ENCODE peak calls at places on chromosomes 4 and X, in nine cellular contexts. T, O, U, J, X, K, Q, L and C are unnamed samples.

GRCh38 chrX:68018248-68019203 is 414.8 kb downstream of the OPHN1 start:
- DNase-seq in T (peak; percentile 37), O (no peak), U (peak; percentile 21), J (no peak), X (no peak), K (peak; percentile 1), Q (peak; percentile 86), L (peak; percentile 28), C (peak; percentile 40)

GRCh38 chr4:150569384-150569987 is 12.5 kb upstream of the MAB21L2 start:
- DNase-seq in T (peak; percentile 82), O (no peak), U (no peak), J (no peak), X (peak; percentile 87), K (peak; percentile 43), Q (no peak), L (peak; percentile 65), C (peak; percentile 38)

GRCh38 chr4:158170691-158171455 is 2.0 kb downstream of the GASK1B start:
- DNase-seq in T (no peak), O (no peak), U (no peak), J (peak; percentile 84), X (no peak), K (no peak), Q (peak; percentile 76), L (no peak), C (peak; percentile 60)

GRCh38 chr4:26263165-26263564 is 57.6 kb upstream of the RBPJ start:
- DNase-seq in T (peak; percentile 9), O (no peak), U (no peak), J (no peak), X (no peak), K (no peak), Q (peak; percentile 63), L (no peak), C (no peak)

GRCh38 chrX:73561791-73562190 is 1.2 kb upstream of the CHIC1 start:
- DNase-seq in T (no peak), O (no peak), U (no peak), J (no peak), X (peak; percentile 35), K (no peak), Q (no peak), L (peak; percentile 44), C (peak; percentile 51)

GRCh38 chrX:130024127-130024526 is 41.7 kb downstream of the BCORL1 start:
- DNase-seq in T (peak; percentile 56), O (peak; percentile 83), U (peak; percentile 56), J (peak; percentile 79), X (no peak), K (no peak), Q (peak; percentile 91), L (peak; percentile 67), C (peak; percentile 70)

GRCh38 chr4:17546222-17546621 is 30.8 kb upstream of the LAP3 start:
- DNase-seq in T (no peak), O (no peak), U (no peak), J (no peak), X (no peak), K (no peak), Q (no peak), L (no peak), C (no peak)

GRCh38 chrX:64580035-64580434 is 184.8 kb upstream of the MTMR8 start:
- DNase-seq in T (no peak), O (no peak), U (no peak), J (no peak), X (no peak), K (no peak), Q (peak; percentile 68), L (no peak), C (no peak)

GRCh38 chr4:151766691-151767090 is 5.9 kb upstream of the GATB start:
- DNase-seq in T (peak; percentile 12), O (peak; percentile 11), U (no peak), J (no peak), X (no peak), K (no peak), Q (peak; percentile 49), L (no peak), C (no peak)

GRCh38 chr4:135508006-135508714 is 1306.6 kb upstream of the PABPC4L start:
- DNase-seq in T (peak; percentile 77), O (no peak), U (no peak), J (no peak), X (peak; percentile 90), K (peak; percentile 1), Q (no peak), L (peak; percentile 44), C (peak; percentile 82)

GRCh38 chr4:55111601-55112000 is 13.8 kb downstream of the KDR start:
- DNase-seq in T (no peak), O (no peak), U (no peak), J (no peak), X (no peak), K (no peak), Q (no peak), L (no peak), C (no peak)

GRCh38 chrX:128807367-128807766 is 715.9 kb downstream of the SMARCA1 start:
- DNase-seq in T (peak; percentile 12), O (no peak), U (no peak), J (no peak), X (no peak), K (no peak), Q (no peak), L (no peak), C (no peak)

GRCh38 chr4:162849922-162850321 is 316.8 kb downstream of the NAF1 start:
- DNase-seq in T (no peak), O (no peak), U (no peak), J (no peak), X (no peak), K (no peak), Q (no peak), L (no peak), C (no peak)

GRCh38 chr4:71009796-71010588 is 16.5 kb downstream of the DCK start:
- DNase-seq in T (peak; percentile 26), O (peak; percentile 45), U (no peak), J (no peak), X (peak; percentile 25), K (no peak), Q (no peak), L (peak; percentile 74), C (peak; percentile 71)

GRCh38 chr4:158209825-158210807 is at the start of gene TMEM144:
- DNase-seq in T (peak; percentile 89), O (no peak), U (peak; percentile 63), J (peak; percentile 90), X (peak; percentile 87), K (peak; percentile 39), Q (peak; percentile 96), L (peak; percentile 82), C (peak; percentile 87)

GRCh38 chrX:6184900-6185515 is 43.7 kb downstream of the NLGN4X start:
- DNase-seq in T (no peak), O (no peak), U (no peak), J (no peak), X (peak; percentile 71), K (no peak), Q (no peak), L (no peak), C (no peak)

GRCh38 chr4:31530555-31530954 is 810.4 kb downstream of the PCDH7 start:
- DNase-seq in T (no peak), O (no peak), U (no peak), J (no peak), X (no peak), K (no peak), Q (peak; percentile 52), L (no peak), C (no peak)

GRCh38 chr4:66000500-66001117 is 330.3 kb upstream of the EPHA5 start:
- DNase-seq in T (no peak), O (no peak), U (no peak), J (no peak), X (peak; percentile 61), K (no peak), Q (no peak), L (peak; percentile 66), C (no peak)
- H3K4me3 ChIP-seq in T (peak overlapping the region; percentile 60), O (no peak overlapping the region), U (no peak overlapping the region), J (no peak overlapping the region), X (no peak overlapping the region), K (no peak overlapping the region), Q (no peak overlapping the region), L (no peak overlapping the region), C (no peak overlapping the region)

DNA sequence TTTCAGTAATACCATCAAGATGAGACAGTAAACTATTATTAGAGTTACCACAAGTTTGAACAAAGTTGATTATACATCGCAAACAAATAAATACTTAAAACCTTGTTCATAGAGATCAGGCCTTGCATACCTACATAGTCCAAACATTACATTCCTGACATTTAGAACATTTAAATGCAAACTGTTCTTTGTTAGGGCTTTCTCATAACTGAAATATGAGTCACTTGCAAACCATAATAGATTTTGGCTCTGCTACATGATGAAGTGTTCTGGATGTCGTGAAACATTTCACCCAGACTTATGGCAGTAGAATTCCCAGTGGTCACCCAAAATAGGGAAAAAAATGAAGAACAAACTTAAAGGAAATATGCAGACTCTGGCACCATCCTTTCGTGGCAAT is 75.0 kb downstream of the FAT4 start:
- DNase-seq in T (peak; percentile 16), O (no peak), U (no peak), J (no peak), X (peak; percentile 98), K (peak; percentile 90), Q (no peak), L (peak; percentile 96), C (peak; percentile 94)
- H3K4me3 ChIP-seq in T (no peak overlapping the region), O (no peak overlapping the region), U (no peak overlapping the region), J (no peak overlapping the region), X (peak overlapping the region; percentile 27), K (no peak overlapping the region), Q (no peak overlapping the region), L (peak overlapping the region; percentile 34), C (peak overlapping the region; percentile 26)

DNA sequence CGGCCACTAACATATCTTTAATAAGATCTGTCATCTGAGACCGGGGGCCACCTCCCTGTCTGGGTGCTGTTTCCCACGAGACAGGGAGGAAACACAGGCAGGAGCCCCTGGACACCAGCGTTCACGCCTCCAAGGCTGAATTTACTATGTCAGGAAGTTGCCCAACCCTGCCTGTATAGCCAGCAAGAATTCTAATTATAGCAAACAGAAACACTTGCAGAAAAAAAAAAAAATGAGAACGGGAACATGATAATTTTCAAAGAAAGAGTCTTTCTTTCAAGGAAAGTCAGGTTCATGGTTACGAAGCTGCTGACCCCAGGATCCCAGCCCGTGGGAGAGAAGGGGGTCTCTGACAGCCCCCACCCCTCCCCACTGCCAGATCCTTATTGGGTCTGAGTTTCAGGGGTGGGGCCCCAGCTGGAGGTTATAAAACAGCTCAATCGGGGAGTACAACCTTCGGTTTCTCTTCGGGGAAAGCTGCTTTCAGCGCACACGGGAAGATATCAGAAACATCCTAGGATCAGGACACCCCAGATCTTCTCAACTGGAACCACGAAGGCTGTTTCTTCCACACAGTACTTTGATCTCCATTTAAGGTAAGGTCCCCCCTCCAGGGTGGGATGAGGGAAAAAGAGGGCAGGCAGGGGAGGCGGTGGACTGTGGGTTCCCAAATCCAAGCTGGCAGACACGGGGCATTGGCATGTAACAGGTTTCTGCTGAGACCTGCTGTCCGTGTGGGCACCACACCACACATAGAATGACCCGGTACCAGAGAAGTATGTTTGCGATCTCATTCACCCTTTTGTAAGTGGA is at the start of gene IL3RA:
- DNase-seq in T (peak; percentile 45), O (peak; percentile 4), U (no peak), J (peak; percentile 58), X (no peak), K (no peak), Q (no peak), L (no peak), C (peak; percentile 29)
- H3K4me3 ChIP-seq in T (peak within 1 kb of the TSS; percentile 18), O (peak within 1 kb of the TSS; percentile 24), U (no peak within 1 kb of the TSS), J (peak within 1 kb of the TSS; percentile 64), X (no peak within 1 kb of the TSS), K (peak within 1 kb of the TSS; percentile 33), Q (no peak within 1 kb of the TSS), L (no peak within 1 kb of the TSS), C (no peak within 1 kb of the TSS)

DNA sequence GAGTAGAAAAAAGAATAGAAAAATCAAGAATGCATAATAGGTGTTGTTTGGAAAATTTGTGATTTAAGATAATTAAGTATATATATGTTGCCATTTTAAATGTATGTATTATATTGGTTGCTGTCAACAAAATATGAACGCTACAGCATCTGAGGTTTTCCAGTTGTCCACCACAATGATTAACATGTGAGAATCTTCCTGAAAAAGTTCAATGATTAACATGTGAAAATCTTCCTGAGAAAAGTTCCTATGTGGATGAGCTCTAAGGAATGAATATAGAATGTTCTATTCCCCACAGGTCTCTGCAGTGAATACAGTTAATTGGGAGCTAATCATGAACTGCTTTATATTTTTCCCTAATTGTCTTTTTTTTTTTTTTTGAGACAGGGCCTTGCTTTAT is 214.7 kb downstream of the CBR4 start:
- DNase-seq in T (no peak), O (no peak), U (no peak), J (no peak), X (no peak), K (no peak), Q (no peak), L (no peak), C (no peak)
- H3K4me3 ChIP-seq in T (no peak overlapping the region), O (no peak overlapping the region), U (no peak overlapping the region), J (no peak overlapping the region), X (no peak overlapping the region), K (no peak overlapping the region), Q (no peak overlapping the region), L (no peak overlapping the region), C (no peak overlapping the region)